ENCODE peak calls at places on chromosomes 13 and 19, in four cellular contexts. E is K562, J is HepG2, N is GM12878. S is an unnamed sample.

GRCh38 chr13:27138457-27139093 is 33.0 kb downstream of the USP12 start:
- DNase-seq in E (peak; percentile 22), J (no peak), N (no peak), S (peak; percentile 26)

GRCh38 chr19:14450168-14450874 is 17.2 kb downstream of the PKN1 start:
- DNase-seq in J (peak; percentile 33), E (peak; percentile 99), N (no peak), S (peak; percentile 65)

GRCh38 chr19:39083983-39084731 is at the start of gene ACP7:
- DNase-seq in E (no peak), N (no peak), J (no peak), S (no peak)

GRCh38 chr19:57435062-57435978 is at the start of gene ZNF749:
- DNase-seq in J (peak; percentile 98), N (peak; percentile 94), E (peak; percentile 94), S (peak; percentile 98)

GRCh38 chr19:47330466-47330869 is 1.5 kb upstream of the C5AR2 start:
- DNase-seq in J (no peak), N (no peak), E (no peak), S (peak; percentile 70)

GRCh38 chr19:49497047-49497789 is 984 bp downstream of the RPS11 start:
- DNase-seq in J (no peak), E (peak; percentile 56), N (no peak), S (peak; percentile 49)

GRCh38 chr13:110555601-110556223 is 5.8 kb downstream of the RAB20 start:
- DNase-seq in E (no peak), J (peak; percentile 84), N (no peak), S (no peak)

GRCh38 chr19:50794778-50795664 is 4.8 kb downstream of the ACP4 start:
- DNase-seq in E (peak; percentile 64), N (no peak), J (no peak), S (no peak)

GRCh38 chr13:21014666-21015170 is 46.7 kb downstream of the LATS2 start:
- DNase-seq in E (no peak), J (peak; percentile 79), N (no peak), S (peak; percentile 58)

GRCh38 chr19:492091-492531 is 4.2 kb upstream of the MADCAM1 start:
- DNase-seq in J (no peak), E (peak; percentile 72), N (no peak), S (no peak)

GRCh38 chr13:95254341-95254740 is 46.9 kb downstream of the ABCC4 start:
- DNase-seq in E (no peak), N (no peak), J (no peak), S (peak; percentile 18)

GRCh38 chr19:9848060-9848459 is 12.9 kb downstream of the PIN1 start:
- DNase-seq in E (no peak), J (no peak), N (no peak), S (no peak)

GRCh38 chr19:18220632-18221275 is 5.5 kb downstream of the PDE4C start:
- DNase-seq in N (no peak), J (no peak), E (peak; percentile 83), S (no peak)

GRCh38 chr19:8259142-8259921 is 48.8 kb downstream of the CD320 start:
- DNase-seq in N (no peak), E (no peak), J (no peak), S (no peak)

GRCh38 chr13:80040219-80040976 is 300.5 kb downstream of the SPRY2 start:
- DNase-seq in J (no peak), E (no peak), N (no peak), S (peak; percentile 91)

GRCh38 chr13:76991432-76991795 is 467 bp upstream of the CLN5 start:
- DNase-seq in E (no peak), J (no peak), N (peak; percentile 35), S (no peak)

GRCh38 chr13:29707876-29708543 is 112.5 kb upstream of the SLC7A1 start:
- DNase-seq in J (peak; percentile 44), E (peak; percentile 50), N (no peak), S (peak; percentile 46)

GRCh38 chr13:111304041-111304544 is 16.3 kb upstream of the TEX29 start:
- DNase-seq in E (no peak), J (no peak), N (peak; percentile 45), S (no peak)

GRCh38 chr13:62747629-62748028 is 1332.0 kb upstream of the PCDH20 start:
- DNase-seq in E (no peak), J (no peak), N (no peak), S (no peak)

GRCh38 chr13:54402495-54402894 is 1373.9 kb downstream of the OLFM4 start:
- DNase-seq in J (no peak), E (no peak), N (no peak), S (no peak)

GRCh38 chr19:45103625-45104319 is 10.8 kb downstream of the PPP1R37 start:
- DNase-seq in N (no peak), E (no peak), J (peak; percentile 73), S (no peak)

DNA sequence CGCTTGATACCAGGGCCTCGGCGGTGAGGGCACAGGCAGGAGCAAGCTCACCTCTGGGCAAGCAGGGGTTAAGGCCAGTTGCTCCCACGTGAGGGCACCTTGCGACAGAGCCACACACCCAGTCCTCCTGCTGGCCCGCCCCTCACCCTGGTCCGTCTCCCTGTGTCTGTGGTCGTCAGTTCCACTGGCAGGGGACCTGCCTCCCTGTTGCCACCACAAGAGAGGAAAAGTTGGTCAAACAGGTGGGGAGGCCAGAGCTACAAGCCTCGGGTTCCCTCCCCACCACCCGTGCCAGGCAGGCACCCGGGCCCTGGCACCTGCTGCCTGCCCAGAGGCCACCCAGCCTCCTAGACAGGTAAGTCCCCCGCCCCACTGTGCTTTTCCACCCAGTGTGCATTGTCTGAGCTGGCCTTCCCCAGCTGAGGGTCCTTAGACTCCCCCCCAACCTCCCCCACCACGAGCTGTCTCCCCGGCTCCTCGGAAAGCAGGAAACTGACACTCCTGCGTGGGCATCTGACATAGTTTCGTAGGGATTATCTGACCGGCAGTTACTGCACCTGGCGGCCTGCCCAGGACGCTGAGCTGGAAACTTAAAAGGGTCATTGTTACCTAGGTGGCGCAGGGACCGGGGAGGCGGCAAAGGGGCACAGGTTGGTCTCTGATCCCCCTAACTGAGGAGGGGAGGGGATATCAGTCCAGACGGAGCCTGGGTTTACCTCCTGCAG is at the start of gene TJP3:
- DNase-seq in J (peak; percentile 75), N (no peak), E (no peak), S (no peak)
- TF ChIP-seq MYC in J (peak; percentile 67), N (no peak), E (no peak), S (no peak)

GRCh38 chr19:55598719-55599467 is 424 bp downstream of the FIZ1 start:
- DNase-seq in N (peak; percentile 82), J (peak; percentile 90), E (peak; percentile 86), S (peak; percentile 96)

GRCh38 chr19:55600336-55601028 is 394 bp downstream of the ZNF524 start:
- DNase-seq in N (no peak), J (no peak), E (no peak), S (peak; percentile 72)

GRCh38 chr19:55598034-55598433 is 1.3 kb downstream of the FIZ1 start:
- DNase-seq in N (no peak), J (no peak), E (peak; percentile 9), S (no peak)

GRCh38 chr19:55601127-55601526 is 1.0 kb downstream of the ZNF524 start:
- DNase-seq in E (no peak), N (no peak), J (no peak), S (no peak)

GRCh38 chr19:55599468-55600335 is at the start of the genes FIZ1 and ZNF524:
- DNase-seq in E (peak; percentile 85), N (peak; percentile 95), J (peak; percentile 98), S (peak; percentile 99)
- TF ChIP-seq POLR2AphosphoS5 in E (peak; percentile 30), N (peak; percentile 25), J (peak; percentile 18), S (peak; percentile 63)

DNA sequence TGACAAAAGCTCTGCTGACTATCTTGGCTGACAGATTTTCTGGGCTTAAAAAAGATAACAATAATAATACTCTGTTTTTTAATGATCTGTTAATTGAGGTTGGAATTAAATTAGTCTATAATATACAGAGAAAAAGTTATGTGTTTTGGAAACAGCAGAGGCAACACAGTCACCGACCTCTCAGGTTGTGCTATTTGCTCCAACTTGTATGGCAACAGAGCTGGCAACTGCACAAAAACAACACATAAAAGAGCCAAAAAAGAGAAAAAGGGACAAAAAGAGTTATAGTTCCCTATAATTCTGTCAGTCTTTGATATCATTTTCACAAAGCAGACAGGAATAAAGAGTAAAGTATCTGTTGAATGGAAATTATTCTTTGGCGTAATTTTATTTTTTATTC is 102.3 kb upstream of the POSTN start:
- DNase-seq in N (no peak), E (no peak), J (no peak), S (peak; percentile 58)
- H3K27ac ChIP-seq in N (no peak overlapping the region), E (no peak overlapping the region), J (no peak overlapping the region), S (peak overlapping the region; percentile 95)

DNA sequence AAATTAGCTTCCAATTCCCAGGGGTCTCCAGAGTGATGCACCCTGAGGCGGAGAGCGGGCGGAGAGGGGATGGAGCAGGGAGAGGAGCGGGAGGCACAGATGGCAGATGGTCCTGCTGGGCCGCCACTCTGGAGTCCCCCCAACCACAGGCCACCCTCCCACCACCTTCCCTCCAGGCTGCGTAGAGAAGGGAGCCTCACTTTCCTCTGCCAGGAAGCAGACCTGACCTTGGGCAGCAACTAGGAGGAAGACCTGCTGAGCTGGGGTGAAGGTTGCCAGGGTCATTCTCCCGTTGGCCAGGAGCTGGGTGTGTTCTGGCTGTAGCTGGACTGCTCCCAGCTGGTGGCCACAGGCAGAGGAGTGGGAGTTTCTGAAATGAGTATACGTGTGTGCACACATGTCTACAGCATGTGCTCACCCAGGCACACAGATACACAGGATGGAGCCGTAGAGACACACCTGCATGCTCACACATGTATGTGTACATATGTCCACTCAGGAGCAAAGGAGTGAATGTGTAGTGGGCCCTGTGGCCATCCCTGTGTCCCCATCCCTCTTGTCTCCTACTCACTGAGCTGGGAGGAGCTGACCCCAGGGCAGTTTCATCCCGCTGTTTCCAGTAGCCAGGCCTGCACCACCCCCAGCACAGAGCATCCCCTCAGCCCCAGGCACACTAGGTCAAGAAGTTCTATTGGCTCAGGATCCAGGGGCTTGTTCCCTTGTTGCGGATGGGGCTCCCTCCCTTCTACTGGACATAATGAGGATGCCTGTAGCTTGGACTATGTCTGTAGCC is 53.0 kb downstream of the CHST8 start:
- DNase-seq in N (no peak), J (no peak), E (no peak), S (no peak)
- TF ChIP-seq MYC in N (no peak), J (no peak), E (no peak), S (no peak)

DNA sequence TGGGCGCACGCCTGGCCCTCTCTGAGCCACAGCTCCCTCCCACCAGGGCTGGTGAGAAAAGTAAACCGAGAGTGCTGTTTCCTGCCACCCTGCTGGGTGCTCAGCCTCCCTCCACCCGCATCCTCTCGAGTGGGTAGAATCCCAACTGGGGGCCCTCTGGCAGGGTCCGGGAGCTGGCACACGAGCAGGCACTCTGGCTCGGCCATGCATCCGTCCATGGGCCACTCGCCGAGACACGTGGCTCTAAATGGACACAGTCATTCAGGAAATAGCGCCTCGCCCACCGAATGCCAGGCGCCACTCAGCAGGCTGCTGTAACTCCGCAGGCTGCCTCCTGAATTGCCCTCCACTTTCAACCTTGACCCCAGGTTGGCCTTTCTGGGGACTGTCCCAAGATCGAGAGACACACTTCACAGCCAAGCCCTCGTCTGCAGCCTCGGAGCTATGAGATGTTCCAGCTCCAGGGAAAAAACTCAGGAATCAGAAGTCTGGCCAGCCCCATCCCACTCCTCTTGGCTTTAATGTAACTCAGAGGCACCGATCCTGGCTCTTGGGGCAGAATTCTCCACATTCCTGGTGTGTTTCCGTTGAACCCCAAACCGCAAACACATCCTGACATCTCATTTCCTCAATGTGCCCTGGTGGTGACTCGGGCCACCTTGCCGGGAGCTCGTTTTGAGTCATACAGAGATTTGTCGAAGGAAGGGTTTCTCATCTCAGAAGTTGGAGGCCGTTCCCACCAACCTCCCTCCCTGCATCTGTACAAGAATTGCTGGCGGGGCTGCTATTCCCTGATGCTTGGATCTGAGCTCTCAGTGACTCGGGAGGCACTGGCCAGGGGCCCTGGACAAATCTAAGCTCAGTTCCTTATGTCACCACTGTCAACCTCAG is 14.1 kb downstream of the KLF2 start:
- DNase-seq in E (no peak), J (peak; percentile 28), N (peak; percentile 59), S (peak; percentile 86)
- TF ChIP-seq POLR2AphosphoS5 in E (no peak), J (no peak), N (no peak), S (peak; percentile 87)